ENCODE peak calls at places on chromosomes 3 and 15, in four cellular contexts. D, X, E and A are unnamed samples.

GRCh38 chr3:196712514-196713413 is 587 bp downstream of the PIGX start:
- DNase-seq in D (peak), X (peak), E (peak), A (peak)

GRCh38 chr15:40926659-40927496 is 2.3 kb upstream of the DLL4 start:
- DNase-seq in D (no peak), X (no peak), E (no peak), A (no peak)

GRCh38 chr3:149306751-149307434 is 26.5 kb downstream of the TM4SF18 start:
- DNase-seq in D (no peak), X (no peak), E (peak), A (no peak)

GRCh38 chr3:14587733-14588360 is 47.7 kb upstream of the GRIP2 start:
- DNase-seq in D (no peak), X (no peak), E (no peak), A (no peak)

GRCh38 chr3:187263270-187263669 is 28.3 kb downstream of the MASP1 start:
- DNase-seq in D (no peak), X (no peak), E (no peak), A (no peak)

GRCh38 chr3:42735021-42735420 is 32.4 kb upstream of the HHATL start:
- DNase-seq in D (no peak), X (no peak), E (no peak), A (no peak)

GRCh38 chr15:41417418-41417811 is 520 bp downstream of the RTF1 start:
- DNase-seq in D (no peak), X (no peak), E (peak), A (peak)

GRCh38 chr15:37019479-37020433 is 80.6 kb downstream of the MEIS2 start:
- DNase-seq in D (no peak), X (no peak), E (no peak), A (no peak)

GRCh38 chr3:180913582-180914404 is 1.3 kb downstream of the FXR1 start:
- DNase-seq in D (no peak), X (no peak), E (no peak), A (no peak)

GRCh38 chr3:124258057-124258500 is 266.2 kb upstream of the ROPN1 start:
- DNase-seq in D (no peak), X (no peak), E (no peak), A (no peak)

GRCh38 chr3:45546636-45547201 is 47.8 kb upstream of the LIMD1 start:
- DNase-seq in D (peak), X (no peak), E (peak), A (no peak)

GRCh38 chr3:153162513-153163348 is 705 bp downstream of the RAP2B start:
- DNase-seq in D (peak), X (peak), E (peak), A (peak)

GRCh38 chr15:38930851-38931572 is 366.4 kb upstream of the RASGRP1 start:
- DNase-seq in D (no peak), X (no peak), E (no peak), A (no peak)

GRCh38 chr15:89978914-89979313 is 22.2 kb upstream of the ZNF710 start:
- DNase-seq in D (no peak), X (no peak), E (no peak), A (peak)

GRCh38 chr3:78565712-78566111 is 1202.1 kb downstream of the ROBO1 start:
- DNase-seq in D (no peak), X (no peak), E (no peak), A (no peak)

GRCh38 chr3:55486857-55487375 is at the start of gene WNT5A:
- DNase-seq in D (peak), X (peak), E (no peak), A (peak)

GRCh38 chr15:70602834-70603560 is 160.4 kb downstream of the UACA start:
- DNase-seq in D (no peak), X (no peak), E (no peak), A (no peak)

GRCh38 chr15:63372018-63372705 is 9.5 kb downstream of the CA12 start:
- DNase-seq in D (no peak), X (no peak), E (peak), A (peak)

GRCh38 chr15:98203872-98204660 is 243.6 kb downstream of the ARRDC4 start:
- DNase-seq in D (no peak), X (no peak), E (no peak), A (no peak)

GRCh38 chr15:51341366-51342248 is at the start of gene GLDN:
- DNase-seq in D (peak), X (peak), E (no peak), A (no peak)

GRCh38 chr3:32593903-32594525 is 23.4 kb upstream of the DYNC1LI1 start:
- DNase-seq in D (no peak), X (no peak), E (no peak), A (no peak)

GRCh38 chr3:129486057-129487035 is 42.1 kb upstream of the RHO start:
- DNase-seq in D (no peak), X (no peak), E (no peak), A (peak)

GRCh38 chr15:88144921-88145320 is 111.6 kb downstream of the NTRK3 start:
- DNase-seq in D (no peak), X (no peak), E (no peak), A (no peak)

GRCh38 chr3:58299839-58300516 is 6.1 kb upstream of the RPP14 start:
- DNase-seq in D (no peak), X (no peak), E (peak), A (no peak)

GRCh38 chr15:100766225-100767001 is 113.2 kb upstream of the ALDH1A3 start:
- DNase-seq in D (peak), X (peak), E (no peak), A (peak)

GRCh38 chr3:37580237-37580636 is 281.4 kb upstream of the CTDSPL start:
- DNase-seq in D (no peak), X (no peak), E (no peak), A (peak)

GRCh38 chr3:69032737-69033136 is 19.3 kb upstream of the EOGT start:
- DNase-seq in D (no peak), X (no peak), E (no peak), A (no peak)

GRCh38 chr15:69593981-69594966 is 141.7 kb downstream of the RPLP1 start:
- DNase-seq in D (no peak), X (peak), E (peak), A (peak)

GRCh38 chr15:79970921-79971434 is at the start of gene BCL2A1:
- DNase-seq in D (no peak), X (no peak), E (peak), A (no peak)

GRCh38 chr15:58447244-58448010 is 15.6 kb downstream of the LIPC start:
- DNase-seq in D (no peak), X (no peak), E (peak), A (no peak)

GRCh38 chr3:146165370-146165769 is 4.4 kb upstream of the PLOD2 start:
- DNase-seq in D (no peak), X (no peak), E (no peak), A (no peak)

GRCh38 chr15:83380682-83381081 is 66.5 kb upstream of the SH3GL3 start:
- DNase-seq in D (peak), X (peak), E (peak), A (no peak)

GRCh38 chr15:51290720-51291119 is 47.7 kb downstream of the CYP19A1 start:
- DNase-seq in D (no peak), X (no peak), E (no peak), A (no peak)

GRCh38 chr15:26631894-26632293 is 141.0 kb downstream of the GABRB3 start:
- DNase-seq in D (no peak), X (no peak), E (no peak), A (no peak)
- TF ChIP-seq CTCF in D (no peak), X (no peak), E (no peak), A (no peak)

GRCh38 chr3:33636125-33636855 is 81.8 kb downstream of the CLASP2 start:
- DNase-seq in D (no peak), X (no peak), E (peak), A (no peak)
- TF ChIP-seq CTCF in D (peak), X (peak), E (peak), A (peak)

GRCh38 chr3:906739-907138 is 186.1 kb upstream of the CNTN6 start:
- DNase-seq in D (no peak), X (no peak), E (no peak), A (no peak)

GRCh38 chr3:905217-905616 is 187.6 kb upstream of the CNTN6 start:
- DNase-seq in D (no peak), X (no peak), E (no peak), A (no peak)

GRCh38 chr3:901953-902778 is 190.7 kb upstream of the CNTN6 start:
- DNase-seq in D (no peak), X (no peak), E (peak), A (no peak)
- TF ChIP-seq CTCF in D (no peak), X (no peak), E (no peak), A (no peak)

GRCh38 chr15:77584201-77584600 is 48.5 kb downstream of the LINGO1 start:
- DNase-seq in D (peak), X (no peak), E (peak), A (no peak)
- TF ChIP-seq CTCF in D (no peak), X (no peak), E (peak), A (no peak)

GRCh38 chr15:75030023-75030413 is 6.6 kb downstream of the PPCDC start:
- DNase-seq in D (no peak), X (no peak), E (no peak), A (no peak)

GRCh38 chr15:75029378-75030022 is 6.1 kb downstream of the PPCDC start:
- DNase-seq in D (peak), X (peak), E (peak), A (peak)

GRCh38 chr15:75028991-75029377 is 5.6 kb downstream of the PPCDC start:
- DNase-seq in D (no peak), X (no peak), E (no peak), A (no peak)

GRCh38 chr15:75031773-75032302 is 8.4 kb downstream of the PPCDC start:
- DNase-seq in D (no peak), X (no peak), E (no peak), A (no peak)

GRCh38 chr15:75030424-75030823 is 7.0 kb downstream of the PPCDC start:
- DNase-seq in D (no peak), X (no peak), E (no peak), A (no peak)
- TF ChIP-seq CTCF in D (no peak), X (no peak), E (no peak), A (no peak)

DNA sequence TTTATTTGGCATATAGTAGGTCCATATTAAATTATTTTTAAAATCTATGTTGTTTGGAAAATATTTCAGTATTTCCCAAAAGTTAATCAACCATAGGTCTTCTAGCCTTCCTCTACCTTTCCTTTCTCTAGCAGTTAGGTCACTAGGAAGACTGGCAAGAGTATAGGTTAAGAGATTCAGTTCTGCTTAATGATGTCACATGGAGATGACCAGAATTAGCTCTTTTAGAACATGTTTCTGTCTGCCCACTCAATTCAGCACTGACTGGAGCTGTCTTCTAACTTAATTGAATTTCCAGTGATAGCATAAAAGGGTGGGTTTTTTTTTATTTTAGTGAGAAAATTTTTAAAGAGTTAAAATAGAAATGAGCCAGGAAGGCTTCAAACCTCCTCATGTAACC is 23.8 kb upstream of the ZBED2 start:
- DNase-seq in D (no peak), X (no peak), E (no peak), A (no peak)
- TF ChIP-seq CTCF in D (no peak), X (no peak), E (no peak), A (no peak)